ENCODE peak calls at places on chromosomes 13 and 19, in four cellular contexts. X is PC-3, U is HepG2, G is colonic mucosa. S is an unnamed sample. For H3K36me3, the result is how much of the 10 kb centered on the place peaks cover.

GRCh38 chr19:6458695-6459355 is 767 bp downstream of the SLC25A23 start:
- DNase-seq in X (peak), U (no peak), G (peak), S (no peak)

GRCh38 chr19:18847516-18848463 is 16.0 kb downstream of the UPF1 start:
- DNase-seq in X (no peak), U (no peak), G (no peak), S (peak)

GRCh38 chr19:38478273-38478971 is 44.9 kb downstream of the RYR1 start:
- DNase-seq in X (peak), U (peak), G (no peak), S (no peak)

GRCh38 chr13:26132756-26133155 is 80.9 kb upstream of the SHISA2 start:
- DNase-seq in X (peak), U (no peak), G (no peak), S (peak)

GRCh38 chr13:106352850-106353249 is 182.6 kb downstream of the EFNB2 start:
- DNase-seq in X (no peak), U (no peak), G (no peak), S (no peak)

GRCh38 chr13:94419304-94419943 is 60.1 kb downstream of the DCT start:
- DNase-seq in X (peak), U (no peak), G (no peak), S (no peak)

GRCh38 chr19:51372649-51373504 is at the start of gene NKG7:
- DNase-seq in X (no peak), U (no peak), G (no peak), S (no peak)

GRCh38 chr19:52923782-52924593 is 760 bp upstream of the ZNF888 start:
- DNase-seq in X (peak), U (peak), G (peak), S (peak)

GRCh38 chr13:79466852-79467251 is 14.1 kb upstream of the NDFIP2 start:
- DNase-seq in X (no peak), U (no peak), G (no peak), S (no peak)

GRCh38 chr19:4578552-4579248 is 19.2 kb upstream of the SEMA6B start:
- DNase-seq in X (no peak), U (no peak), G (no peak), S (no peak)

GRCh38 chr19:35216833-35217707 is 11.5 kb downstream of the FAM187B start:
- DNase-seq in X (peak), U (no peak), G (peak), S (no peak)

GRCh38 chr19:13978306-13978705 is 26.0 kb downstream of the DCAF15 start:
- DNase-seq in X (no peak), U (no peak), G (peak), S (no peak)

GRCh38 chr19:9917322-9917721 is 19.0 kb downstream of the OLFM2 start:
- DNase-seq in X (peak), U (peak), G (peak), S (peak)

GRCh38 chr19:23415561-23416191 is 20.4 kb upstream of the ZNF91 start:
- DNase-seq in X (no peak), U (no peak), G (peak), S (no peak)

GRCh38 chr13:44141213-44141724 is 232.4 kb upstream of the SERP2 start:
- DNase-seq in X (no peak), U (no peak), G (peak), S (peak)

GRCh38 chr19:33472696-33473624 is 48.6 kb downstream of the PEPD start:
- DNase-seq in X (peak), U (no peak), G (no peak), S (peak)

GRCh38 chr13:96000069-96000468 is 53.1 kb downstream of the UGGT2 start:
- DNase-seq in X (no peak), U (no peak), G (no peak), S (no peak)

GRCh38 chr19:44163789-44164188 is 1.1 kb upstream of the ZNF226 start:
- DNase-seq in X (no peak), U (no peak), G (no peak), S (no peak)

GRCh38 chr19:18942692-18943091 is 1.7 kb upstream of the HOMER3 start:
- DNase-seq in X (no peak), U (no peak), G (no peak), S (no peak)

GRCh38 chr19:18488838-18489626 is 32.8 kb downstream of the ELL start:
- DNase-seq in X (peak), U (peak), G (no peak), S (no peak)

GRCh38 chr13:83881917-83882625 is at the start of gene SLITRK1:
- DNase-seq in X (no peak), U (no peak), G (no peak), S (peak)

GRCh38 chr13:23692816-23693215 is 122.6 kb downstream of the TNFRSF19 start:
- DNase-seq in X (no peak), U (no peak), G (no peak), S (no peak)

GRCh38 chr19:38265213-38265861 is 964 bp downstream of the SPINT2 start:
- DNase-seq in X (peak), U (no peak), G (peak), S (no peak)

GRCh38 chr19:49896863-49897621 is at the start of gene IL4I1:
- DNase-seq in X (no peak), U (no peak), G (no peak), S (no peak)

GRCh38 chr19:10961073-10961762 is 388 bp downstream of the SMARCA4 start:
- DNase-seq in X (peak), U (no peak), G (peak), S (peak)

GRCh38 chr13:48662226-48662625 is 8.5 kb downstream of the CYSLTR2 start:
- DNase-seq in X (no peak), U (no peak), G (no peak), S (no peak)

DNA sequence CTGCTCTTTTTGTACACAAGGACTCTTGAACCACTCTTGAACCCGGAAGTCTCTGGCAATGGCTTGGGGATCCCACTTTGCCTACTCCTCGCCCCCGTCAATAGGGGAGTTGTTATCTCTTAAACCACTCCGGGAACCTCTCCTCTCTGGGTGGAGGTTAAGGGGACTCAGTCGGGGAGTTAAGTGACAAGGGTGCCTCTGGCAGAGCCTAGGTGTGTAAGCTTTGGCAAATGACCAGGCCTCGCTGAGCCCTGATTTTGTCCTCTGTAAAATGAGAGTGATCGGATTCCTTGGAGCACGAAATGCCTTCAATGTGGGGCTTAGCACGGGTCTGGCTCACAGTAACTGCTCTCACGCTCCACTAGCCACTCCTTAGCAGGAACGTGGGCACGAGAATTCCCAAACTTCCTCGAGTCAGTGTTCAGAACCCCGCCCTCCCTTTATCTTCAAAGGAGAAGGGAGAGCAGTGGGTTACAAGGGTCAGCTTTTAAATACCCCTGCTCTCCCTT is 193.3 kb downstream of the KATNAL1 start:
- DNase-seq in X (no peak), U (peak), G (peak), S (no peak)
- H3K4me3 ChIP-seq in X (peak), U (peak), G (peak), S (peak)

GRCh38 chr19:36236304-36236945 is 21.5 kb downstream of the ZNF146 start:
- DNase-seq in X (no peak), U (no peak), G (no peak), S (no peak)

GRCh38 chr19:36236946-36237310 is 22.0 kb downstream of the ZNF146 start:
- DNase-seq in X (no peak), U (no peak), G (no peak), S (no peak)
- H3K36me3 ChIP-seq in X (half or more), U (half or more), G (half or more), S (half or more)

GRCh38 chr13:107665926-107666458 is 549.3 kb downstream of the LIG4 start:
- DNase-seq in X (peak), U (no peak), G (no peak), S (no peak)

DNA sequence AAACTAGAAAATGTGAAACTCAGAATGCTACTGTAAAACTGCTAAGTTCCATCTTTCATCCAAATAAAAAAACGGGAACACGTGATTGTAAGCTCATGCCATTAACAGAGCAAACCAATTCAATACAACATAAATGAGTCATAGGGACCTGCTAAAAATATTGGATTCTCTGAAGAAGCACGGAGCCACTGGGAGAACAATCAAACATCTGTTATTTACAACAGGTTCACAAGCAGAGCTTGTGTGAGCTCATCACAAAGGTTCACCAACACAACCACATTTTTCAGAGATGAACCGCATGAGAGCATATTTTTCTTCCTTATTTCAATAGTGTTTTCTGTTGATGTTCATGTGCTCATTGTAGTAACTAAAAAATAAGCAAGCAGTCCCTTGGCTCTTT is 546.0 kb downstream of the LIG4 start:
- DNase-seq in X (peak), U (no peak), G (no peak), S (no peak)
- H3K9ac ChIP-seq in X (no peak), U (no peak), G (no peak), S (no peak)

GRCh38 chr19:41449079-41449864 is 6.3 kb downstream of the ERICH4 start:
- DNase-seq in X (peak), U (peak), G (peak), S (peak)
- H3K4me3 ChIP-seq in X (peak), U (no peak), G (no peak), S (peak)

DNA sequence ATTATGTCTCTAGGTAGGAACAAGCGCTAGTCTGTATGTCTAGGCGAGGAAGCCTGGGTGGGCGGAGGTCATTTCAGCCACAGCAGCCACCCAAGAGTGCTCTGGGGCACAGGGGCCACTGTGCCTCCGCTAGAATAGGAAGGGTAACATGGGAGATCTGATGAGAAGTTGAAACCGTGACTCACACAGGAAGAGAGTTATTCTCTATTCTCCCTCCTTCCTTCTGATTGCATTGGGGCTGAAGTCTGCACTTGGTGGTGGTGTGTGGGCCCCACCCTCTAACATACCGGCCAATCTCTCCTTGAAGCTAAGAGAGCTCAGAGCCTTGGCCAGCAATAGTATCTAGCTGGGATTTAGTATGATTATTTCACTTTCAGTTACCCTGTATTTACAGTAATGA is 20.3 kb upstream of the GGACT start:
- DNase-seq in X (no peak), U (no peak), G (peak), S (no peak)
- H3K36me3 ChIP-seq in X (under half), U (under half), G (under half), S (under half)

DNA sequence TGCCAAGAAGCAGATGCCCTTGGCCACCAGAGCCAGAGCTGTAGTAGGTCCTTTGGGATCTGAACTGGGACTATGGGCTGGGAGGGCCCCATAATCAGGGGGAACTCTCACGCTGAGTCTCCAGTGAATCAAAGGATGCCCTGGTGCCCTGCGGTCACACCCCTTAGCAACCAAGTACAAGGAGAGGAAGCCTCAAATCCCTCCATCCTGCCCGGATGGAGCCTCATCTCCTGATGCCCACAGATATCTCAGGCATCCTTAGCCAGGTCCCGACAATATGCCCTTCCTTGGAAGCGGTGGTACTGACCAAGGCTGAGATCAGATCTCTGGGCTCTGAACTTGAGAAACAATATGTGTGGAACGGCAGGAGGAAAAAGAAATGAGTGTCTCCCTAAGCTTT is 1.7 kb downstream of the PLEKHA4 start:
- DNase-seq in X (no peak), U (no peak), G (no peak), S (no peak)
- H3K9ac ChIP-seq in X (no peak), U (no peak), G (no peak), S (peak)

DNA sequence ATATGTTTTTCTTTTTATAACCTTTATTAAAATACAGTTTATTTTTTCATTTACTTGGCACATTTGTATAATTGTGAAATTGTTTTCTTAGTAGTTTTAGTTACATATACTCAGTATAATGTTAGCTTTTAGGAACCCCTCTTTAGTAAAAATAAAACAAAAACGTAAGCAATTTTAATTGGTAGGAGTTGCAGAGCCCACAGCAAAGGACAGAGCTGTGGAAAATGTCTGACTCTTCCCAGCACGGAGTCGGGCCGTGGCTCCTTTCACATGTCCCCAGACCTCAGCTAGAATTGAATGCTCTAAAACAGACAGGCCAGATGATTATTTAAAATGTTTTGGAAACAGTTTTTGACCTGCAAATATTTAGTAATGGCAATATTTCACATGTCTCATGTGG is 27.9 kb upstream of the CEACAM21 start:
- DNase-seq in X (no peak), U (no peak), G (no peak), S (no peak)
- H3K4me3 ChIP-seq in X (no peak), U (no peak), G (no peak), S (no peak)